ENCODE peak calls at places on chromosome 15, in nine cellular contexts. R is lower leg skin; Z is effector CD4-positive, alpha-beta T cell; I is ELR; M is activated T-cell treated with anti-CD3 and anti-CD28 coated beads, Interleukin-2, amount 50 U/mL, for 48 hours; L is B cell; F is ELF-1; B is Daoy; S is stimulated activated CD8-positive, alpha-beta memory T cell treated with anti-CD3 and anti-CD28 coated beads, Interleukin-12 subunit alpha, Interleukin-12 subunit beta, amount 100 ng/mL, for 4 hours. P is an unnamed sample.

GRCh38 chr15:39459538-39459937 is 121.3 kb upstream of the THBS1 start:
- DNase-seq in M (no peak), S (no peak), F (no peak), Z (no peak), R (no peak), L (no peak), I (no peak), B (no peak), P (no peak)

GRCh38 chr15:40064231-40064894 is 25.4 kb upstream of the SRP14 start:
- DNase-seq in B (peak), F (no peak), L (no peak), M (no peak), S (no peak), R (no peak), Z (no peak), I (peak), P (no peak)

GRCh38 chr15:89486726-89487050 is 9.7 kb downstream of the RHCG start:
- DNase-seq in Z (no peak), R (no peak), B (no peak), L (peak), S (peak), F (no peak), I (no peak), M (peak), P (no peak)

GRCh38 chr15:82064824-82065223 is 19.0 kb upstream of the MEX3B start:
- DNase-seq in L (no peak), F (no peak), S (no peak), B (peak), R (peak), Z (no peak), M (no peak), I (peak), P (no peak)

GRCh38 chr15:34128898-34129297 is 27.0 kb downstream of the PGBD4 start:
- DNase-seq in I (no peak), B (no peak), M (no peak), S (no peak), L (no peak), F (no peak), Z (no peak), R (no peak), P (no peak)

GRCh38 chr15:32979710-32980109 is 214.8 kb downstream of the FMN1 start:
- DNase-seq in I (peak), M (no peak), Z (no peak), L (no peak), B (peak), F (no peak), S (no peak), R (no peak), P (no peak)

GRCh38 chr15:81113204-81113657 is 20.8 kb upstream of the CFAP161 start:
- DNase-seq in S (no peak), B (no peak), M (no peak), L (no peak), I (no peak), F (no peak), R (no peak), Z (no peak), P (no peak)

GRCh38 chr15:58498821-58499580 is 67.2 kb downstream of the LIPC start:
- DNase-seq in B (peak), I (peak), M (no peak), S (no peak), Z (no peak), F (peak), L (no peak), R (peak), P (no peak)

GRCh38 chr15:80404719-80405553 is 754 bp downstream of the ARNT2 start:
- DNase-seq in S (no peak), L (no peak), I (peak), R (no peak), Z (no peak), M (peak), F (peak), B (peak), P (no peak)

GRCh38 chr15:56871867-56872266 is 46.6 kb upstream of the TCF12 start:
- DNase-seq in L (no peak), M (no peak), Z (no peak), I (no peak), R (no peak), F (no peak), B (no peak), S (no peak), P (no peak)

GRCh38 chr15:64697911-64698369 is 77.4 kb downstream of the RBPMS2 start:
- DNase-seq in R (no peak), F (no peak), I (peak), M (peak), B (no peak), Z (no peak), S (no peak), L (no peak), P (no peak)

GRCh38 chr15:83631534-83631933 is 22.4 kb upstream of the ADAMTSL3 start:
- DNase-seq in B (no peak), L (no peak), Z (no peak), R (no peak), F (no peak), M (no peak), I (no peak), S (no peak), P (no peak)

GRCh38 chr15:85125056-85125661 is 143.5 kb downstream of the PDE8A start:
- DNase-seq in B (no peak), R (no peak), I (peak), Z (no peak), L (no peak), S (no peak), M (no peak), F (no peak), P (no peak)

GRCh38 chr15:42605281-42605744 is 29.9 kb downstream of the STARD9 start:
- DNase-seq in B (no peak), F (no peak), L (no peak), S (no peak), R (no peak), Z (no peak), M (no peak), I (no peak), P (no peak)

GRCh38 chr15:72229947-72230196 is 1.1 kb downstream of the PKM start:
- DNase-seq in R (peak), Z (no peak), B (no peak), M (no peak), F (no peak), L (no peak), S (no peak), I (no peak), P (no peak)

P was measured in activated gamma-delta T cell.